ENCODE peak calls at places on chromosomes 5 and 9, in six cellular contexts. G is fibroblast of lung, F is PC-9, J is foreskin fibroblast, Z is astrocyte of the cerebellum, H is colonic mucosa. N is an unnamed sample.

GRCh38 chr5:59522201-59522831 is 371.2 kb downstream of the PDE4D start:
- DNase-seq in G (peak; percentile 46), F (no peak), J (no peak), Z (no peak), H (no peak), N (peak; percentile 25)

GRCh38 chr5:30401479-30402058 is 791.9 kb upstream of the CDH6 start:
- DNase-seq in G (peak; percentile 39), F (peak; percentile 34), J (no peak), Z (peak; percentile 41), H (peak; percentile 35), N (peak; percentile 26)

GRCh38 chr9:134662143-134662876 is 20.7 kb downstream of the COL5A1 start:
- DNase-seq in G (peak; percentile 91), F (peak; percentile 84), J (peak; percentile 94), Z (peak; percentile 75), H (peak; percentile 34), N (no peak)

GRCh38 chr5:143258559-143259253 is 144.8 kb downstream of the NR3C1 start:
- DNase-seq in G (peak; percentile 98), F (no peak), J (no peak), Z (no peak), H (no peak), N (no peak)

GRCh38 chr5:170159101-170159698 is 53.5 kb downstream of the FOXI1 start:
- DNase-seq in G (peak; percentile 82), F (peak; percentile 34), J (peak; percentile 23), Z (no peak), H (no peak), N (no peak)

GRCh38 chr5:153159611-153160010 is 330.9 kb upstream of the GRIA1 start:
- DNase-seq in G (peak; percentile 81), F (no peak), J (peak; percentile 80), Z (no peak), H (no peak), N (no peak)

GRCh38 chr5:139251281-139251687 is 42.3 kb upstream of the MATR3 start:
- DNase-seq in G (no peak), F (no peak), J (no peak), Z (no peak), H (peak; percentile 58), N (no peak)

GRCh38 chr5:142189813-142190212 is 81.2 kb downstream of the NDFIP1 start:
- DNase-seq in G (no peak), F (no peak), J (no peak), Z (no peak), H (no peak), N (no peak)

GRCh38 chr5:53431665-53432064 is 48.8 kb upstream of the FST start:
- DNase-seq in G (peak; percentile 38), F (no peak), J (no peak), Z (no peak), H (no peak), N (no peak)

GRCh38 chr9:114380988-114381387 is 6.8 kb downstream of the AKNA start:
- DNase-seq in G (no peak), F (no peak), J (no peak), Z (no peak), H (no peak), N (no peak)

GRCh38 chr5:63155310-63155631 is 576.7 kb downstream of the LRRC70 start:
- DNase-seq in G (no peak), F (no peak), J (no peak), Z (no peak), H (no peak), N (no peak)

GRCh38 chr9:21479152-21479702 is 2.9 kb downstream of the IFNE start:
- DNase-seq in G (no peak), F (no peak), J (no peak), Z (no peak), H (no peak), N (no peak)

GRCh38 chr5:177367981-177368960 is 10.5 kb downstream of the RGS14 start:
- DNase-seq in G (no peak), F (no peak), J (no peak), Z (no peak), H (no peak), N (no peak)

GRCh38 chr9:89482950-89483349 is 15.0 kb downstream of the SEMA4D start:
- DNase-seq in G (no peak), F (no peak), J (no peak), Z (no peak), H (no peak), N (no peak)

GRCh38 chr9:73179594-73179993 is 27.9 kb downstream of the ANXA1 start:
- DNase-seq in G (peak; percentile 80), F (peak; percentile 61), J (peak; percentile 42), Z (no peak), H (no peak), N (peak; percentile 96)

GRCh38 chr5:179273074-179273435 is 72.2 kb downstream of the ADAMTS2 start:
- DNase-seq in G (no peak), F (no peak), J (no peak), Z (no peak), H (no peak), N (no peak)

GRCh38 chr9:98326402-98327248 is 71.2 kb upstream of the TBC1D2 start:
- DNase-seq in G (peak; percentile 75), F (no peak), J (peak; percentile 45), Z (peak; percentile 28), H (no peak), N (no peak)

GRCh38 chr5:147467973-147468508 is 41.8 kb downstream of the DPYSL3 start:
- DNase-seq in G (no peak), F (no peak), J (no peak), Z (no peak), H (no peak), N (no peak)

GRCh38 chr9:131276891-131277672 is 772 bp upstream of the FAM78A start:
- DNase-seq in G (no peak), F (no peak), J (no peak), Z (no peak), H (no peak), N (no peak)

GRCh38 chr9:92384373-92384772 is 20.0 kb downstream of the OGN start:
- DNase-seq in G (peak; percentile 77), F (no peak), J (peak; percentile 20), Z (no peak), H (no peak), N (no peak)

GRCh38 chr5:132221781-132222648 is 5.6 kb downstream of the P4HA2 start:
- DNase-seq in G (peak; percentile 79), F (no peak), J (peak; percentile 79), Z (peak; percentile 82), H (peak; percentile 38), N (no peak)

GRCh38 chr5:170100051-170100943 is 5.4 kb upstream of the FOXI1 start:
- DNase-seq in G (peak; percentile 66), F (peak; percentile 81), J (peak; percentile 64), Z (peak; percentile 80), H (peak; percentile 70), N (peak; percentile 27)

GRCh38 chr5:58156354-58156753 is 303.5 kb downstream of the PLK2 start:
- DNase-seq in G (peak; percentile 89), F (no peak), J (peak; percentile 62), Z (peak; percentile 31), H (no peak), N (no peak)

DNA sequence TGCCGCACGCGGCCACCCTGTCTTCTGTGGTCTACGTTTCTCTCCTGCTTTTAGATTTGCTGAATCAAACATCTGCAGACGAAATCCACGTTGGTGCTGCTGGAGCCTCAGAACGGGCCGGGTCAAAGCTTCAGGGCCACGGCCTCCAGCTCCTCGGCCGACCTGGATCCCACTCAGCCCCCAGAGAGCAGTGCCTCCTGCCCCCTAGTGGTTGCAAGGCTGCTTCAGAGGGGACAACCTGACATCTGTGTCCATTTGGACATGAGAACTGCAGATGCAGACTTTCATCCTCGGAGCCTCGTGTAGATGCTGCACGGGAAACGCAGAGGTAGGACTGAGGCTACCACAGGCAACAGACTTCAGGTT is 23.0 kb upstream of the SLC6A3 start:
- DNase-seq in G (no peak), F (no peak), J (no peak), Z (no peak), H (peak; percentile 45), N (no peak)
- TF ChIP-seq CTCF in G (peak; percentile 55), F (peak; percentile 73), J (peak; percentile 40), Z (peak; percentile 43), H (peak; percentile 30), N (peak; percentile 76)

GRCh38 chr9:14369011-14369410 is 55.1 kb upstream of the NFIB start:
- DNase-seq in G (no peak), F (no peak), J (no peak), Z (no peak), H (no peak), N (no peak)

GRCh38 chr9:14366071-14366470 is 52.1 kb upstream of the NFIB start:
- DNase-seq in G (peak; percentile 95), F (no peak), J (peak; percentile 94), Z (peak; percentile 98), H (no peak), N (no peak)

GRCh38 chr9:14361074-14361473 is 47.1 kb upstream of the NFIB start:
- DNase-seq in G (no peak), F (no peak), J (no peak), Z (no peak), H (no peak), N (no peak)

GRCh38 chr9:14362175-14362574 is 48.2 kb upstream of the NFIB start:
- DNase-seq in G (peak; percentile 64), F (no peak), J (peak; percentile 58), Z (no peak), H (no peak), N (no peak)

DNA sequence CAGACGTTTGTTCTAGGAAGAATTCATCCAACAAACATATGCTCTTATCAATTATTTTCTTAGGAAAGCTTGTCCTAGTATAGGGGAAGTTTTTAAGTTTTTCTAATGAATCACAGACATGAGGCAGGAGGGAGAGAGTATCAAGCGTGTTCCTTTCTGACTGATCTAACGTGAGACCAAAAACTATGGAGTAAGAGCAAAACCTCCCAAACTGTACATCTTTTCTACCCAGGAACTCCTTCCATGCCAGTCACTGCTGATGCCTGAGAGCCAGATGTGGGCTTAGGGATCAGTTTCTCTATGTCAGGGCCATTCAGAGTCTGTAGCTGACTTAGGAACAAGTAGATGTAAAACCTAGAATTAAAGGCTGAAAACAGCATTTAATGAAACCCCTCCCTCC is 51.7 kb upstream of the NFIB start:
- DNase-seq in G (peak; percentile 70), F (no peak), J (peak; percentile 76), Z (no peak), H (no peak), N (no peak)
- H3K4me3 ChIP-seq in G (no peak overlapping the region), F (no peak overlapping the region), J (no peak overlapping the region), Z (no peak overlapping the region), H (no peak overlapping the region), N (no peak overlapping the region)

DNA sequence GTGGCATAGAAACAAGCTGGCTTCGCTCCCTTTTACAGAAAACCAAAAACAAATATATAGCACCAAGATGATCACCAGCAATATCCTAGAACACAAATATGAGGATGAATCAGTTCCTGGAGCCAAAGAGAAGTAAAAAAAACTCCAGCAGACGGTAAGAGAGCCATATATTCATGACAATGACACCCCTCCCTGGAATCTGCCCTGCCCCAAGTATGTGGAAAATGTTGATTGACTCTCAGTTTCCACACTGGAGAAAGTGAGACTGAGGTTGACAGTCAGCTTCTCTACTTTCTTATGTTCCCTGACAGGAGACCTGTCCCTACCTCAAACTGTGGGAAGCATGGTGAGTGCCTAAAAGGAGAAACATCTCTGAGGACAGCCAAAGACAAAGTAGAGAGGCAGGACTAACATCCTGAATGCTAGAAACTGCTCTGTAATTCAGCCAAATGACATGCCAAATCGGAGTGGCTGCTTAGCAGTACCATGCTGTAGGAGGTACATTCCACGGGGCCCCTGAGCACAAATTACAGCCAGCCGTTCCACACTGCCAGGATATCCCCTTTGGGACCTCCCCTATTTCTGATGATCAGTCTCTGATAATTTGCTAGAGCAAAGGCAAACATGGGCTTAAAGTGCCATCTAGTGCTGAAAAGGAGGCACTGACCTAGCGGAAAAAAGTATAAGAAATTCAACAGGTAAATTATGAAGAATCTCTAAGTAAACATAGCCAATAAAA is 424.0 kb upstream of the RGMB start:
- DNase-seq in G (peak; percentile 79), F (peak; percentile 20), J (peak; percentile 86), Z (no peak), H (no peak), N (no peak)
- TF ChIP-seq CTCF in G (peak; percentile 51), F (peak; percentile 90), J (peak; percentile 63), Z (no peak), H (no peak), N (peak; percentile 45)

GRCh38 chr9:1939466-1939865 is 75.7 kb upstream of the SMARCA2 start:
- DNase-seq in G (no peak), F (no peak), J (no peak), Z (no peak), H (no peak), N (no peak)
- H3K4me3 ChIP-seq in G (no peak overlapping the region), F (no peak overlapping the region), J (no peak overlapping the region), Z (no peak overlapping the region), H (no peak overlapping the region), N (no peak overlapping the region)